ENCODE peak calls at places on chromosomes 2 and 18, in seven cellular contexts. H is hepatocyte, L is A673, T is H9, B is PC-3, Z is neural progenitor cell, S is tibial artery. Q is an unnamed sample. For H3K4me1, the result is how much of the 10 kb centered on the place peaks cover.

GRCh38 chr2:134258684-134259408 is 5.0 kb downstream of the MGAT5 start:
- DNase-seq in H (no peak), S (no peak), B (no peak), L (no peak), T (no peak), Z (no peak), Q (no peak)

GRCh38 chr2:4219571-4219970 is 516.2 kb downstream of the DCDC2C start:
- DNase-seq in T (no peak), Z (no peak), B (no peak), S (no peak), L (peak), H (no peak), Q (no peak)

GRCh38 chr2:8023241-8023640 is 658.6 kb upstream of the ID2 start:
- DNase-seq in Z (no peak), L (no peak), S (no peak), T (no peak), B (no peak), H (no peak), Q (no peak)

GRCh38 chr2:197909377-197909776 is 105.0 kb downstream of the PLCL1 start:
- DNase-seq in T (no peak), L (no peak), Z (no peak), B (peak), H (no peak), S (no peak), Q (no peak)

GRCh38 chr2:38765149-38765548 is 12.9 kb upstream of the GEMIN6 start:
- DNase-seq in B (peak), Z (no peak), H (no peak), L (no peak), S (no peak), T (no peak), Q (no peak)

GRCh38 chr2:199463708-199464613 is 6.2 kb upstream of the SATB2 start:
- DNase-seq in Z (peak), T (peak), S (no peak), B (no peak), L (peak), H (peak), Q (no peak)

GRCh38 chr2:191804711-191805230 is 42.1 kb downstream of the CAVIN2 start:
- DNase-seq in S (no peak), L (no peak), H (no peak), Z (no peak), B (no peak), T (no peak), Q (no peak)

GRCh38 chr2:38634684-38635083 is 31.2 kb upstream of the GALM start:
- DNase-seq in B (no peak), Z (no peak), H (no peak), L (no peak), T (no peak), S (no peak), Q (no peak)

GRCh38 chr2:101515512-101515911 is 40.6 kb upstream of the RFX8 start:
- DNase-seq in Z (no peak), L (no peak), H (no peak), B (peak), T (no peak), S (no peak), Q (no peak)

GRCh38 chr2:101516349-101516748 is 41.4 kb upstream of the RFX8 start:
- DNase-seq in T (no peak), B (no peak), Z (no peak), S (no peak), L (no peak), H (no peak), Q (no peak)

GRCh38 chr2:101518470-101519172 is 43.7 kb upstream of the RFX8 start:
- DNase-seq in T (peak), B (peak), Z (peak), S (no peak), L (peak), H (peak), Q (no peak)

GRCh38 chr2:101517753-101518152 is 42.8 kb upstream of the RFX8 start:
- DNase-seq in H (no peak), Z (no peak), S (no peak), B (peak), T (no peak), L (no peak), Q (no peak)

GRCh38 chr2:101516833-101517690 is 42.1 kb upstream of the RFX8 start:
- DNase-seq in B (peak), T (no peak), Z (no peak), L (peak), S (no peak), H (no peak), Q (no peak)
- H3K4me1 ChIP-seq in B (half or more), T (under half), Z (under half), L (under half), S (under half), H (under half), Q (under half)

GRCh38 chr2:172858473-172858745 is 122.8 kb downstream of the RAPGEF4 start:
- DNase-seq in Z (no peak), H (no peak), S (no peak), B (no peak), T (no peak), L (no peak), Q (no peak)
- H3K27ac ChIP-seq in Z (no peak), H (peak), S (no peak), B (no peak), T (no peak), L (no peak), Q (no peak)

GRCh38 chr2:240018071-240018750 is 6.9 kb downstream of the NDUFA10 start:
- DNase-seq in H (no peak), Z (no peak), S (no peak), T (no peak), B (no peak), L (no peak), Q (no peak)
- TF ChIP-seq CTCF in H (no peak), Z (no peak), S (no peak), T (no peak), B (no peak), L (no peak), Q (no peak)

DNA sequence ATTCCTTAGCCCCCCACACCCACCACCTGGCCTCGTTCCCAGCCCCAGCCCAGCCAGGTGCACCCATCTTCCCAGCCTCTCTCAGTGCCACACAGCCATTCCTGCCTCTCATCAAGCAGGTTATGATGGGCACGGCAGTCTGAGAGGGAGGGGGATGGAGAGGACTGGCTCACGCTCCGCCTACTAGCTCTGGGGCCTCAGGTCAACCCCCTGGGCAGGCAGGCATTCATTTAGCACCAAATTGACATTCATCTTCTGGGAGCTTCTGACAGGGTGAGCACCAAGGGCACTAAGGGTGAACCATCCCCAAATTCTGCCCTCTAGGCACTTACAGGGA is 66.2 kb upstream of the FOSL2 start:
- DNase-seq in B (no peak), H (no peak), S (no peak), L (no peak), Z (no peak), T (no peak), Q (no peak)
- H3K4me1 ChIP-seq in B (under half), H (under half), S (under half), L (under half), Z (under half), T (under half), Q (under half)

GRCh38 chr18:9755603-9756002 is 47.5 kb downstream of the RAB31 start:
- DNase-seq in S (peak), H (no peak), T (no peak), Z (no peak), L (no peak), B (no peak), Q (no peak)
- H3K27ac ChIP-seq in S (no peak), H (no peak), T (no peak), Z (no peak), L (no peak), B (no peak), Q (no peak)

GRCh38 chr18:36770315-36770946 is 58.4 kb downstream of the TPGS2 start:
- DNase-seq in B (no peak), L (no peak), S (no peak), T (no peak), H (no peak), Z (no peak), Q (no peak)

GRCh38 chr18:36769172-36769571 is 59.6 kb downstream of the TPGS2 start:
- DNase-seq in Z (no peak), L (no peak), S (no peak), T (no peak), H (no peak), B (peak), Q (no peak)

GRCh38 chr18:36771246-36771645 is 57.6 kb downstream of the TPGS2 start:
- DNase-seq in H (no peak), T (no peak), L (no peak), B (no peak), Z (no peak), S (no peak), Q (no peak)

GRCh38 chr18:36772339-36772738 is 56.5 kb downstream of the TPGS2 start:
- DNase-seq in H (no peak), L (no peak), T (no peak), S (no peak), Z (no peak), B (no peak), Q (no peak)

GRCh38 chr18:36769611-36770314 is 59.0 kb downstream of the TPGS2 start:
- DNase-seq in L (peak), H (no peak), B (no peak), Z (peak), S (no peak), T (peak), Q (no peak)
- TF ChIP-seq CTCF in L (peak), H (peak), B (no peak), Z (peak), S (peak), T (peak), Q (peak)

GRCh38 chr18:28073658-28074057 is 103.3 kb downstream of the CDH2 start:
- DNase-seq in Z (no peak), T (no peak), B (no peak), L (no peak), S (no peak), H (no peak), Q (no peak)
- H3K4me1 ChIP-seq in Z (under half), T (under half), B (under half), L (under half), S (under half), H (under half), Q (under half)

GRCh38 chr2:176907341-176907740 is 305.3 kb upstream of the HNRNPA3 start:
- DNase-seq in L (no peak), T (no peak), H (no peak), Z (no peak), B (no peak), S (no peak), Q (no peak)
- H3K27ac ChIP-seq in L (no peak), T (no peak), H (no peak), Z (no peak), B (no peak), S (no peak), Q (no peak)

GRCh38 chr18:33603434-33603833 is 25.4 kb downstream of the ASXL3 start:
- DNase-seq in T (no peak), Z (no peak), H (no peak), B (no peak), L (no peak), S (no peak), Q (no peak)

GRCh38 chr18:33600846-33601245 is 22.8 kb downstream of the ASXL3 start:
- DNase-seq in T (no peak), B (no peak), L (no peak), H (no peak), S (no peak), Z (no peak), Q (no peak)

GRCh38 chr18:33605250-33605649 is 27.2 kb downstream of the ASXL3 start:
- DNase-seq in H (no peak), L (peak), B (no peak), T (no peak), S (no peak), Z (no peak), Q (no peak)

GRCh38 chr18:33611525-33612135 is 33.6 kb downstream of the ASXL3 start:
- DNase-seq in S (no peak), L (no peak), B (no peak), H (no peak), T (no peak), Z (no peak), Q (no peak)

GRCh38 chr18:33606621-33607020 is 28.6 kb downstream of the ASXL3 start:
- DNase-seq in H (no peak), B (no peak), S (no peak), Z (peak), T (no peak), L (peak), Q (no peak)
- TF ChIP-seq CTCF in H (no peak), B (no peak), S (no peak), Z (peak), T (peak), L (no peak), Q (no peak)

DNA sequence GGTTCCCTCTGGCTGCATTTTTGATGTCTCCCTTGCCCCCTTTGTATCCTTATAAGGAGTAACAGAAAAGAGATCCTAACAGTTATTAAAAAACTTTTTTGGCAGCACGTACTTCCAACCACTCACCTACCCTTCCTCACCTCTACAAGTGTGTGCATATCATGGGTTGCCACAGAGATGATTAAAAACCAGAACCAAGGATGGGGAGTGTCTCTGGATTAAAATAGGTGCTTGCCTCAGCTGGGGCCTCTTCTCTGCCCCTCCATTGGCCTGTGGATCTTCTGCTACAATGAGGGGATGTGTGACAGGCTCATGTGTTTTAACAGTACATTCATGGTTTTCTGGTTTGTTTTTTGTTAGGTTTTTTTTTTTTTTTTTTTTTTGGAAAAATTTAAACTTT is 160.8 kb downstream of the FHOD3 start:
- DNase-seq in L (no peak), S (no peak), H (no peak), B (no peak), T (no peak), Z (no peak), Q (no peak)
- H3K4me1 ChIP-seq in L (under half), S (under half), H (under half), B (under half), T (under half), Z (under half), Q (under half)

Q was measured in upper lobe of right lung.